ENCODE peak calls at places on chromosomes 6 and 20, in five cellular contexts. M is AG08396, V is T47D, I is heart left ventricle, Y is uterus. Q is an unnamed sample.

GRCh38 chr6:105993341-105993740 is 92.8 kb upstream of the PRDM1 start:
- DNase-seq in V (no peak), Y (no peak), M (no peak), I (no peak), Q (no peak)

GRCh38 chr6:73513496-73513854 is 7.4 kb downstream of the EEF1A1 start:
- DNase-seq in I (no peak), Y (no peak), M (no peak), V (no peak), Q (no peak)

GRCh38 chr20:23050847-23051627 is 1.6 kb upstream of the THBD start:
- DNase-seq in V (no peak), Y (peak), I (peak), M (peak), Q (peak)

GRCh38 chr20:32482251-32483220 is 102.6 kb downstream of the NOL4L start:
- DNase-seq in I (peak), Y (no peak), V (peak), M (peak), Q (peak)

GRCh38 chr20:4470375-4470774 is 251.3 kb upstream of the PRND start:
- DNase-seq in I (no peak), V (no peak), M (peak), Y (no peak), Q (no peak)

GRCh38 chr6:347951-348859 is 43.3 kb upstream of the IRF4 start:
- DNase-seq in Y (no peak), I (peak), M (no peak), V (no peak), Q (no peak)

GRCh38 chr20:41293269-41294037 is 24.1 kb downstream of the ZHX3 start:
- DNase-seq in M (no peak), Y (no peak), I (peak), V (no peak), Q (no peak)

GRCh38 chr6:80223743-80224212 is 117.3 kb downstream of the BCKDHB start:
- DNase-seq in M (no peak), V (no peak), I (peak), Y (no peak), Q (no peak)